ENCODE peak calls at places on chromosomes 2 and 18, in ten cellular contexts. M is CD4-positive, alpha-beta memory T cell; W is lung; J is tibial artery; N is upper lobe of left lung; H is heart left ventricle; K is ovary; A is endodermal cell; V is IMR-90; U is vagina. L is an unnamed sample. For H3K4me1, the result is how much of the 10 kb centered on the place peaks cover.

GRCh38 chr2:196758474-196759377 is 40.8 kb downstream of the GTF3C3 start:
- DNase-seq in H (no peak), V (peak), K (no peak), M (no peak), A (no peak), W (no peak), U (no peak), J (no peak), N (no peak), L (no peak)

GRCh38 chr2:219252900-219253752 is at the start of gene TUBA4B:
- DNase-seq in J (no peak), W (no peak), A (peak), M (peak), N (peak), K (peak), V (peak), U (no peak), H (peak), L (peak)

GRCh38 chr2:226181909-226182308 is 617.7 kb downstream of the IRS1 start:
- DNase-seq in H (no peak), V (no peak), A (no peak), U (no peak), K (no peak), N (no peak), M (no peak), W (no peak), J (no peak), L (no peak)

GRCh38 chr18:31573047-31573446 is 18.6 kb upstream of the TTR start:
- DNase-seq in V (no peak), J (no peak), U (no peak), H (no peak), A (no peak), M (no peak), W (no peak), N (no peak), K (no peak), L (no peak)

GRCh38 chr2:238949710-238950345 is 101.9 kb downstream of the TWIST2 start:
- DNase-seq in W (peak), M (no peak), K (no peak), A (peak), N (peak), U (peak), J (no peak), V (no peak), H (peak), L (peak)

GRCh38 chr2:73697606-73698005 is 39.5 kb downstream of the TPRKB start:
- DNase-seq in K (no peak), H (no peak), U (peak), M (no peak), W (no peak), J (no peak), V (peak), N (no peak), A (no peak), L (no peak)

GRCh38 chr2:201523506-201523905 is 72.0 kb downstream of the STRADB start:
- DNase-seq in A (no peak), H (no peak), U (no peak), V (peak), N (no peak), W (no peak), J (no peak), M (no peak), K (no peak), L (no peak)

GRCh38 chr2:1634681-1635341 is 109.5 kb downstream of the PXDN start:
- DNase-seq in M (no peak), A (no peak), V (no peak), K (no peak), H (peak), W (no peak), U (no peak), N (peak), J (no peak), L (no peak)

GRCh38 chr2:156663757-156664409 is 227.7 kb downstream of the GPD2 start:
- DNase-seq in N (no peak), W (no peak), V (no peak), M (peak), J (no peak), K (no peak), U (no peak), H (no peak), A (no peak), L (no peak)

GRCh38 chr18:8657050-8657820 is 48.0 kb downstream of the RAB12 start:
- DNase-seq in V (no peak), H (no peak), W (no peak), U (no peak), J (no peak), A (peak), N (no peak), K (no peak), M (no peak), L (no peak)

GRCh38 chr2:216107760-216108159 is 1.4 kb upstream of the XRCC5 start:
- DNase-seq in U (no peak), N (no peak), V (no peak), H (no peak), K (no peak), A (peak), M (no peak), J (no peak), W (no peak), L (no peak)

GRCh38 chr2:187917535-187917934 is 363.3 kb upstream of the TFPI start:
- DNase-seq in V (peak), M (no peak), U (no peak), K (no peak), A (no peak), H (no peak), N (no peak), W (no peak), J (no peak), L (no peak)

GRCh38 chr2:103792039-103792438 is 1030.2 kb downstream of the TMEM182 start:
- DNase-seq in A (peak), V (no peak), M (no peak), N (no peak), H (no peak), U (no peak), W (no peak), J (no peak), K (no peak), L (no peak)

GRCh38 chr2:43576983-43577892 is 18.6 kb downstream of the THADA start:
- DNase-seq in H (no peak), V (peak), A (no peak), M (peak), J (no peak), W (no peak), N (peak), U (no peak), K (no peak), L (no peak)

GRCh38 chr2:157052685-157053224 is 204.8 kb upstream of the GALNT5 start:
- DNase-seq in J (no peak), M (no peak), K (no peak), N (no peak), U (no peak), A (no peak), W (no peak), H (no peak), V (peak), L (no peak)

DNA sequence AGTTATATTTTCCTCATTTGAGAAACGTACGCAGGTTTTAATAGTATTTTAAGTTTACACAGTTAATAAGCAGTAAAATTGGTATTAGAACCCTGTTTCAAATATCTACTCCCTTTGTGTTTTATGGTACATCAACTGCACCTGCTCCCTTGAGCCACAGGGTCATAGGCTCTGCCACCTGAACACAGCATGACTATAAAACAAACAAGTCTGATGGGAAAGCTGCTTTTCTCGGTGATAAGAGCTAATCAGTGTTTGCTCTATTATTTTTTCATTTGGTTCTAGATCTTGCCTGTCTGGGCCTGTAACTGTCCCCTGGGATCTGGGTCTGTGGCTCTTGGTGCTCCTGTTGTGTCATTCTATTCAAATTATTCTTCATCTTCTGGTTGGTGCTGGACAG is 314.7 kb upstream of the LRP1B start:
- DNase-seq in K (no peak), U (no peak), N (no peak), H (no peak), W (no peak), M (no peak), A (no peak), J (no peak), V (no peak), L (no peak)
- H3K4me3 ChIP-seq in K (no peak), U (no peak), N (no peak), H (no peak), W (no peak), M (no peak), A (no peak), J (no peak), V (no peak), L (no peak)

DNA sequence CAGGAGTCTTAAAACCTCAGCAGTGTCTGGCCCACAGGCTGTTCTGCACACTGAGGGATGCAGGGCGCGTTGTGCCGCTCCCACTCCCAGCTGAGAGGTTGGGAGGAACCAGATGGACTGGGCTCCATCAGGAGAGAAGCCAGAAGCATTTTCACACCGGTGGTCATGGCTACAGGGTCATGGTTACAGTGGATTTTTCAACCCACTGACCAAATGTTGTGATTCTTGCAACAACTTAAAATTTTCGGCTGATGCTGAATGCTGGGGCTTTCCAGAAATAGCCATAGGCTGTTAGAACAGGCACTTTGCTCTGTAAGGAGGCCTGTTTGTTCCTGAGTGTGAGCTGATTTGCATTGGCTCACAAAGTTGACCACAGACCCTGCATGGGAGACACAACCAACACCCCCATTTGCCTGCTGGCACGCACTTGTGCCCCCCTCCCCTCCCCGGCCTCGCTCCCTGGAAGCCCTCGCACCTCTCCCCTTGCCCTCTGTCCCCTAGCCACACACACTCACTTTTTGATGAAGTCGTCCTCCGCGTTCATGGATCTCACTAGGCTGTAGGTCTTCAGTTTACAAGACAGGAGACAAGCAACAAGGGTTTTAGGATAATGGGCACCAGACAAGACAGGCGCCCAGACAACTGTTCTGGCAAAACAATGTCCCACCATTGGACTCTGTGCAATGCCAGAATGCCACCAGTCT is 3.4 kb downstream of the LPIN1 start:
- DNase-seq in W (no peak), H (no peak), V (peak), U (no peak), J (no peak), K (peak), M (no peak), A (no peak), N (no peak), L (no peak)
- H3K4me1 ChIP-seq in W (under half), H (under half), V (under half), U (half or more), J (under half), K (under half), M (half or more), A (under half), N (half or more), L (under half)

GRCh38 chr2:105038383-105039061 is 653 bp downstream of the MRPS9 start:
- DNase-seq in U (no peak), V (peak), M (peak), A (no peak), W (no peak), N (no peak), J (no peak), K (no peak), H (no peak), L (no peak)

GRCh38 chr2:105034170-105034569 is 3.7 kb upstream of the MRPS9 start:
- DNase-seq in W (no peak), J (no peak), K (no peak), N (no peak), M (no peak), H (no peak), U (no peak), A (no peak), V (peak), L (no peak)

GRCh38 chr2:105042189-105042588 is 4.3 kb downstream of the MRPS9 start:
- DNase-seq in M (no peak), K (no peak), V (no peak), W (no peak), H (no peak), N (no peak), U (no peak), A (peak), J (no peak), L (no peak)

GRCh38 chr2:105039559-105039958 is 1.7 kb downstream of the MRPS9 start:
- DNase-seq in K (no peak), U (no peak), V (no peak), M (no peak), W (no peak), N (no peak), A (no peak), J (no peak), H (no peak), L (no peak)

GRCh38 chr2:105037572-105038382 is at the start of gene MRPS9:
- DNase-seq in K (peak), M (peak), J (peak), U (peak), V (peak), W (peak), A (peak), N (peak), H (peak), L (peak)
- H3K27ac ChIP-seq in K (peak), M (peak), J (peak), U (peak), V (peak), W (peak), A (peak), N (peak), H (peak), L (peak)

GRCh38 chr2:118848381-118849225 is 1.2 kb upstream of the EN1 start:
- DNase-seq in K (no peak), A (peak), J (no peak), W (no peak), H (no peak), V (no peak), U (no peak), M (no peak), N (no peak), L (no peak)

GRCh38 chr2:118847447-118848172 is at the start of gene EN1:
- DNase-seq in N (no peak), A (peak), H (no peak), V (peak), K (no peak), M (no peak), W (no peak), J (peak), U (no peak), L (no peak)

GRCh38 chr2:118845843-118846666 is 1.4 kb downstream of the EN1 start:
- DNase-seq in A (peak), U (no peak), M (no peak), J (no peak), H (no peak), V (no peak), W (no peak), N (no peak), K (no peak), L (no peak)

GRCh38 chr2:118845005-118845842 is 2.2 kb downstream of the EN1 start:
- DNase-seq in N (no peak), V (no peak), W (no peak), J (no peak), K (no peak), M (no peak), A (peak), U (no peak), H (no peak), L (no peak)

GRCh38 chr2:118846667-118847446 is 591 bp downstream of the EN1 start:
- DNase-seq in J (no peak), M (no peak), V (no peak), W (no peak), H (no peak), K (no peak), U (no peak), A (peak), N (no peak), L (no peak)
- H3K4me3 ChIP-seq in J (peak), M (no peak), V (no peak), W (no peak), H (peak), K (peak), U (peak), A (peak), N (peak), L (no peak)

GRCh38 chr2:95232232-95232631 is 24.9 kb downstream of the ZNF892 start:
- DNase-seq in H (no peak), K (no peak), V (no peak), W (no peak), J (no peak), A (no peak), U (no peak), M (no peak), N (no peak), L (no peak)
- H3K4me1 ChIP-seq in H (under half), K (under half), V (under half), W (under half), J (under half), A (under half), U (under half), M (under half), N (under half), L (under half)

GRCh38 chr18:45780568-45780967 is 44.9 kb upstream of the SIGLEC15 start:
- DNase-seq in W (no peak), N (no peak), H (no peak), J (no peak), M (no peak), V (peak), A (no peak), K (no peak), U (no peak), L (no peak)
- H3K27ac ChIP-seq in W (no peak), N (no peak), H (no peak), J (no peak), M (no peak), V (peak), A (no peak), K (no peak), U (no peak), L (no peak)